ENCODE peak calls at places on chromosomes 16 and 17, in ten cellular contexts. One of them, this sample, is unnamed.

GRCh38 chr16:89540557-89540956 is 19.9 kb upstream of the RPL13 start:
- DNase-seq in right cardiac atrium: no peak
- DNase-seq in AG09309: no peak
- DNase-seq in neuronal stem cell: no peak
- DNase-seq in AG10803: no peak
- DNase-seq in HFF-Myc: no peak
- DNase-seq in upper lobe of right lung: no peak
- DNase-seq in GM23248: no peak
- DNase-seq in aorta: no peak
- DNase-seq in esophagus muscularis mucosa: no peak
- DNase-seq in this sample: no peak

GRCh38 chr17:1031711-1032110 is 34.8 kb downstream of the TIMM22 start:
- DNase-seq in right cardiac atrium: peak
- DNase-seq in AG09309: no peak
- DNase-seq in neuronal stem cell: peak
- DNase-seq in AG10803: peak
- DNase-seq in HFF-Myc: no peak
- DNase-seq in upper lobe of right lung: no peak
- DNase-seq in GM23248: peak
- DNase-seq in aorta: peak
- DNase-seq in esophagus muscularis mucosa: no peak
- DNase-seq in this sample: peak

GRCh38 chr16:78743556-78743955 is 644.1 kb downstream of the WWOX start:
- DNase-seq in right cardiac atrium: no peak
- DNase-seq in AG09309: no peak
- DNase-seq in neuronal stem cell: no peak
- DNase-seq in AG10803: no peak
- DNase-seq in HFF-Myc: no peak
- DNase-seq in upper lobe of right lung: no peak
- DNase-seq in GM23248: no peak
- DNase-seq in aorta: no peak
- DNase-seq in esophagus muscularis mucosa: no peak
- DNase-seq in this sample: no peak

GRCh38 chr16:76483510-76483909 is 206.3 kb downstream of the CNTNAP4 start:
- DNase-seq in right cardiac atrium: no peak
- DNase-seq in AG09309: no peak
- DNase-seq in neuronal stem cell: no peak
- DNase-seq in AG10803: no peak
- DNase-seq in HFF-Myc: no peak
- DNase-seq in upper lobe of right lung: no peak
- DNase-seq in GM23248: no peak
- DNase-seq in aorta: no peak
- DNase-seq in esophagus muscularis mucosa: no peak
- DNase-seq in this sample: no peak

GRCh38 chr16:58418601-58419000 is 26.3 kb downstream of the GINS3 start:
- DNase-seq in right cardiac atrium: peak
- DNase-seq in AG09309: no peak
- DNase-seq in neuronal stem cell: no peak
- DNase-seq in AG10803: no peak
- DNase-seq in HFF-Myc: no peak
- DNase-seq in upper lobe of right lung: no peak
- DNase-seq in GM23248: peak
- DNase-seq in aorta: no peak
- DNase-seq in esophagus muscularis mucosa: no peak
- DNase-seq in this sample: no peak

GRCh38 chr16:87487361-87487924 is 5.4 kb downstream of the ZCCHC14 start:
- DNase-seq in right cardiac atrium: no peak
- DNase-seq in AG09309: no peak
- DNase-seq in neuronal stem cell: peak
- DNase-seq in AG10803: peak
- DNase-seq in HFF-Myc: no peak
- DNase-seq in upper lobe of right lung: peak
- DNase-seq in GM23248: peak
- DNase-seq in aorta: peak
- DNase-seq in esophagus muscularis mucosa: no peak
- DNase-seq in this sample: peak

GRCh38 chr16:2854700-2855309 is 3.2 kb downstream of the PRSS22 start:
- DNase-seq in right cardiac atrium: no peak
- DNase-seq in AG09309: no peak
- DNase-seq in neuronal stem cell: no peak
- DNase-seq in AG10803: no peak
- DNase-seq in HFF-Myc: no peak
- DNase-seq in upper lobe of right lung: no peak
- DNase-seq in GM23248: no peak
- DNase-seq in aorta: no peak
- DNase-seq in esophagus muscularis mucosa: no peak
- DNase-seq in this sample: no peak

GRCh38 chr17:77717941-77718668 is 240.4 kb upstream of the TNRC6C start:
- DNase-seq in right cardiac atrium: no peak
- DNase-seq in AG09309: no peak
- DNase-seq in neuronal stem cell: peak
- DNase-seq in AG10803: no peak
- DNase-seq in HFF-Myc: no peak
- DNase-seq in upper lobe of right lung: no peak
- DNase-seq in GM23248: no peak
- DNase-seq in aorta: no peak
- DNase-seq in esophagus muscularis mucosa: no peak
- DNase-seq in this sample: no peak

GRCh38 chr17:74546586-74546985 is 671 bp upstream of the CD300C start:
- DNase-seq in right cardiac atrium: no peak
- DNase-seq in AG09309: no peak
- DNase-seq in neuronal stem cell: no peak
- DNase-seq in AG10803: no peak
- DNase-seq in HFF-Myc: no peak
- DNase-seq in upper lobe of right lung: peak
- DNase-seq in GM23248: no peak
- DNase-seq in aorta: peak
- DNase-seq in esophagus muscularis mucosa: no peak
- DNase-seq in this sample: no peak

GRCh38 chr17:74543891-74544760 is 1.8 kb downstream of the CD300C start:
- DNase-seq in right cardiac atrium: no peak
- DNase-seq in AG09309: no peak
- DNase-seq in neuronal stem cell: no peak
- DNase-seq in AG10803: no peak
- DNase-seq in HFF-Myc: no peak
- DNase-seq in upper lobe of right lung: peak
- DNase-seq in GM23248: no peak
- DNase-seq in aorta: peak
- DNase-seq in esophagus muscularis mucosa: no peak
- DNase-seq in this sample: no peak

GRCh38 chr17:74544991-74545441 is 899 bp downstream of the CD300C start:
- DNase-seq in right cardiac atrium: no peak
- DNase-seq in AG09309: no peak
- DNase-seq in neuronal stem cell: no peak
- DNase-seq in AG10803: no peak
- DNase-seq in HFF-Myc: no peak
- DNase-seq in upper lobe of right lung: peak
- DNase-seq in GM23248: no peak
- DNase-seq in aorta: peak
- DNase-seq in esophagus muscularis mucosa: no peak
- DNase-seq in this sample: no peak

GRCh38 chr17:74547264-74547663 is 1.3 kb upstream of the CD300C start:
- DNase-seq in right cardiac atrium: no peak
- DNase-seq in AG09309: no peak
- DNase-seq in neuronal stem cell: no peak
- DNase-seq in AG10803: no peak
- DNase-seq in HFF-Myc: no peak
- DNase-seq in upper lobe of right lung: no peak
- DNase-seq in GM23248: no peak
- DNase-seq in aorta: peak
- DNase-seq in esophagus muscularis mucosa: no peak
- DNase-seq in this sample: no peak

DNA sequence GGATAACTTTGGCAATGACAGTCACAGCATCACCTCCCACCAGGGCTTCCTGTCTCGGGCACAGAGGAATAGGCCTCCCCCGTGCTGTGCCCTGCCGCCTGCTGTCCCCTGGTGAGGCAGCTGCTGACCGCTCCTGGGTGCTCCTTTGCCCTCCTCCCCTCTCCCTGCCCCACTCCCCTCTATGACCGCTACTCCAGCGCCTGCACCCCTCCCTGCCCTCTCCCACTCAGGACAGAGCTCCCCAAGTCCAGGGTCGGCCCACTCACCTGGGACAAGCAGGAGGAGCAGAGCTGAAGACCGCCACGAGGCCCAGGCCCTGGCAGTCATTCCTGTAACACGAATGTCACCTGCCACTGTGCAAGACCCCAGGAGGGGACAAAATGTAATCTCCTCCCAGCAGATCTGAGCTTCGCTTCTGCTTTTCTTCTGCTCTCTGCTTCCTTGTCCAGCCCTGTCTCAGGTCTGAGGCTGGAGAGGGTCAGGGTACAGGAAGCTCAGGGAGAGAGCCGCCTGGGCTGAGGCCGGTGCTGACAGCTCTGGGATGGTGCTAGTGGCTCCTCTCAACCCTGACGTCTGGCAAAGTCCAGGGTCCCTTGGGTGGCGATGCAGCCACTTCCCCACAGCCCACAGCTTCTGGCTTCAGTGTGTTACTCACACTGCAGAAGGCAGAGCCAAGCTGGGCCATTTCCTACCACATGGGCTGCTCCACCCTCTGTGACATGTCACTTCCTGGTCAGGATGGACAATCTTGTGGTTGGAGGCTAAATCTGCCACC is at the start of gene CD300C:
- DNase-seq in right cardiac atrium: peak
- DNase-seq in AG09309: no peak
- DNase-seq in neuronal stem cell: no peak
- DNase-seq in AG10803: peak
- DNase-seq in HFF-Myc: no peak
- DNase-seq in upper lobe of right lung: peak
- DNase-seq in GM23248: peak
- DNase-seq in aorta: peak
- DNase-seq in esophagus muscularis mucosa: no peak
- DNase-seq in this sample: no peak
- H3K4me3 ChIP-seq in right cardiac atrium: no peak
- H3K4me3 ChIP-seq in AG09309: no peak
- H3K4me3 ChIP-seq in neuronal stem cell: peak
- H3K4me3 ChIP-seq in AG10803: no peak
- H3K4me3 ChIP-seq in HFF-Myc: no peak
- H3K4me3 ChIP-seq in upper lobe of right lung: peak
- H3K4me3 ChIP-seq in GM23248: no peak
- H3K4me3 ChIP-seq in aorta: no peak
- H3K4me3 ChIP-seq in esophagus muscularis mucosa: peak
- H3K4me3 ChIP-seq in this sample: no peak

DNA sequence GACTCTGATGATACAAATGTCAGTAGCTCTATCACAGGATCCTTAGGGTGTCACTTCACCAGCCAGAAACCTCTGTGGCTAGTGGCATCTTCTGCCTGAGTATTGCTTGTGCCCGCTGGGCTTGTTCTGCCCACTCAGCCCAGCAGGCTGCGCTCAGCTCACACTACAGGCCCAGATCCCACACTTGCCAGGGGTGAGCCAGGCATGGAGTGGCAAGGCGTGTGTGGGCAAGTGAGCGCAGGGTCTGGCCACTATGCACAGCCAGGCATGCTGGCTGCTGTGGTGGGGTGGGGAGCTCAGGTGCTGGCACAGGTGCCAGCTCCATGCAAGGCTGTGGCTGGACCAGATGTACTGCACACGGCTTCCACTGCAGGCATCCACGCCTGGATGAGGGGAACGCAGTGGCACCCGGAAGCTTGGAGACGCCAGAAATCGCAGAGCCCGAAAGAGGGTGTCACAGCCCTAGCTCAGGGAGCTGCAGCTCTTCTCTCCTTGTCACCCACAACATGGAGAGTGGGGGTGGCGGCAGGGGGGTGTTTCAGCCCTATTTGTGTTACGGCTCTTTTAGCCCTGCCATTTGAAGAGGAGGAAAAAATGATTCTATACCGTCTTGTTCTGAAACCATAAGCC is 10.2 kb downstream of the CFAP97D1 start:
- DNase-seq in right cardiac atrium: no peak
- DNase-seq in AG09309: no peak
- DNase-seq in neuronal stem cell: no peak
- DNase-seq in AG10803: no peak
- DNase-seq in HFF-Myc: no peak
- DNase-seq in upper lobe of right lung: no peak
- DNase-seq in GM23248: peak
- DNase-seq in aorta: no peak
- DNase-seq in esophagus muscularis mucosa: no peak
- DNase-seq in this sample: no peak
- H3K4me3 ChIP-seq in right cardiac atrium: no peak
- H3K4me3 ChIP-seq in AG09309: no peak
- H3K4me3 ChIP-seq in neuronal stem cell: peak
- H3K4me3 ChIP-seq in AG10803: no peak
- H3K4me3 ChIP-seq in HFF-Myc: no peak
- H3K4me3 ChIP-seq in upper lobe of right lung: no peak
- H3K4me3 ChIP-seq in GM23248: no peak
- H3K4me3 ChIP-seq in aorta: no peak
- H3K4me3 ChIP-seq in esophagus muscularis mucosa: no peak
- H3K4me3 ChIP-seq in this sample: no peak

GRCh38 chr17:57985675-57985974 is 2.4 kb downstream of the VEZF1 start:
- DNase-seq in right cardiac atrium: no peak
- DNase-seq in AG09309: no peak
- DNase-seq in neuronal stem cell: no peak
- DNase-seq in AG10803: peak
- DNase-seq in HFF-Myc: no peak
- DNase-seq in upper lobe of right lung: no peak
- DNase-seq in GM23248: peak
- DNase-seq in aorta: no peak
- DNase-seq in esophagus muscularis mucosa: no peak
- DNase-seq in this sample: no peak

GRCh38 chr17:57989011-57989345 is 924 bp upstream of the VEZF1 start:
- DNase-seq in right cardiac atrium: peak
- DNase-seq in AG09309: no peak
- DNase-seq in neuronal stem cell: no peak
- DNase-seq in AG10803: no peak
- DNase-seq in HFF-Myc: no peak
- DNase-seq in upper lobe of right lung: no peak
- DNase-seq in GM23248: peak
- DNase-seq in aorta: no peak
- DNase-seq in esophagus muscularis mucosa: no peak
- DNase-seq in this sample: peak

GRCh38 chr17:57986841-57987581 is 1.0 kb downstream of the VEZF1 start:
- DNase-seq in right cardiac atrium: peak
- DNase-seq in AG09309: no peak
- DNase-seq in neuronal stem cell: peak
- DNase-seq in AG10803: peak
- DNase-seq in HFF-Myc: no peak
- DNase-seq in upper lobe of right lung: peak
- DNase-seq in GM23248: peak
- DNase-seq in aorta: peak
- DNase-seq in esophagus muscularis mucosa: no peak
- DNase-seq in this sample: peak

GRCh38 chr17:57988301-57989010 is 402 bp upstream of the VEZF1 start:
- DNase-seq in right cardiac atrium: peak
- DNase-seq in AG09309: no peak
- DNase-seq in neuronal stem cell: peak
- DNase-seq in AG10803: peak
- DNase-seq in HFF-Myc: no peak
- DNase-seq in upper lobe of right lung: peak
- DNase-seq in GM23248: peak
- DNase-seq in aorta: peak
- DNase-seq in esophagus muscularis mucosa: peak
- DNase-seq in this sample: peak

DNA sequence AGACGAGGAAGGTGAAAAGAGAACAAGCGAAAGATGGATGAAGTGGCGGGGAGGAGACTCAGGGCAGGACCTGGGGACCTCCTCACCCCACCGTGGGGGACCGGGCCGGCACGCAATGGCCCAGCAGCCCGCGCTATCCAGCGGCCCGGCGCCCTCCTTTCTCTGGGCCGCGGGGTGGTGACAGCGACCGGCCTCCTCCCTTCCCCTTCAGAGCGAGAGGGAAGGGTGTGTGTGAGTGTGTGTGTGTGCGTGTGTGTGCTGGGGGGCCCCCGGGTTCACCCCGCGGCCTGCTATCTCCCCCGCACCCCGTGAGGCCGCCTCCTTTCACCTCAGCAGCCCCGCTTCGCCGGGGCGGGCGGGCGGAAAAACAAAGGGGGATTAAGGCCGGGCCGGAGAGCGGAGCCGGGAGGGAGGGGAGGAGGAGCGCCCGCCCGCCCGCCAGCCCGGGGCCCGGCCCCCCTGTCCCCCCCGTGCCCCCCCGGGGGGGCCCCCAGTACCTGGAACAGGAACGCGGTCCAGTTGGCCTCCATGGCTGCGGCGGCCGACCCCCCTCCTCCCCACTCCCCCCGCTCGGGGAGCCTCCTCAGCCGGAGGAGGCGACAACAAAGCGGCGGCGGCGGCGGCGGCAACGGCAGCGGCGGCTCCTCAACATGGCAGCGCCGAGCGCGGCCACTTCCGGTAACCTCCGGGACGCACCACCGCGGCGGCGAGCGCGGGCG is at the start of gene VEZF1:
- DNase-seq in right cardiac atrium: peak
- DNase-seq in AG09309: no peak
- DNase-seq in neuronal stem cell: peak
- DNase-seq in AG10803: peak
- DNase-seq in HFF-Myc: no peak
- DNase-seq in upper lobe of right lung: peak
- DNase-seq in GM23248: peak
- DNase-seq in aorta: peak
- DNase-seq in esophagus muscularis mucosa: peak
- DNase-seq in this sample: peak
- H3K4me3 ChIP-seq in right cardiac atrium: peak
- H3K4me3 ChIP-seq in AG09309: peak
- H3K4me3 ChIP-seq in neuronal stem cell: peak
- H3K4me3 ChIP-seq in AG10803: peak
- H3K4me3 ChIP-seq in HFF-Myc: peak
- H3K4me3 ChIP-seq in upper lobe of right lung: peak
- H3K4me3 ChIP-seq in GM23248: peak
- H3K4me3 ChIP-seq in aorta: peak
- H3K4me3 ChIP-seq in esophagus muscularis mucosa: peak
- H3K4me3 ChIP-seq in this sample: peak

DNA sequence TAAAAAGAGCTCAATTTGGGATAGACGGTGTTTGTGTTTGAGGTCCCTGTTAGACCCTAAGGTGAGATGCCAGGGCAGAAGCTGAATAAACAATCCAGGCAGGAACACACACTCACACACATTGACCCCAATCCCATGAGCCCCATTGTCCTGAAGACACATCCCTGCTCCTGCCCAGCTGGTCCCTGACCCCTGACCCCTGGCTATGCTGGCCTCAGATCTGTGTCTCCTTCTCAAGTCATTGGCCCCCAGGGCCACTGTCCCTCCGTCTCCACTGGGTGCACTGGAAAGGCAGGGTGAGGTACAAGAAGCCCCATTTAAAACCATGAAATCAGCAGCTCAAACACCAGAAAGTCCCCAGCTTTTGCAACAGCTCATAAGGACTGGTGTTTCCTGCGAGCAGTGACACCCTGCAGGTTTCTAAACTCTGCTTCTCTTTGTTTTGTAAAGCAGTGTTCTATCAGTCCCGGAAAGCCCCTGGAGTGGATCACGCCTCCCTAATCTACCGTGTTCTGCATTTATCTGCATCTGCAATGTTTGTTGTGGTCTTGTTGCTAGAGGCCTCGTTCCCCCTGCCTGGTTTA is 18.0 kb upstream of the ASGR2 start:
- DNase-seq in right cardiac atrium: no peak
- DNase-seq in AG09309: no peak
- DNase-seq in neuronal stem cell: peak
- DNase-seq in AG10803: no peak
- DNase-seq in HFF-Myc: no peak
- DNase-seq in upper lobe of right lung: peak
- DNase-seq in GM23248: no peak
- DNase-seq in aorta: no peak
- DNase-seq in esophagus muscularis mucosa: no peak
- DNase-seq in this sample: peak
- H3K4me3 ChIP-seq in right cardiac atrium: no peak
- H3K4me3 ChIP-seq in AG09309: no peak
- H3K4me3 ChIP-seq in neuronal stem cell: no peak
- H3K4me3 ChIP-seq in AG10803: no peak
- H3K4me3 ChIP-seq in HFF-Myc: no peak
- H3K4me3 ChIP-seq in upper lobe of right lung: no peak
- H3K4me3 ChIP-seq in GM23248: no peak
- H3K4me3 ChIP-seq in aorta: no peak
- H3K4me3 ChIP-seq in esophagus muscularis mucosa: no peak
- H3K4me3 ChIP-seq in this sample: no peak